ENCODE peak calls at places on chromosomes 5 and 9, in eight cellular contexts. F, W, A, C, U, D, J and P are unnamed samples.

GRCh38 chr5:6604946-6605345 is 27.9 kb downstream of the NSUN2 start:
- DNase-seq in C (no peak), D (no peak), F (no peak), W (peak), A (no peak), U (no peak), J (no peak), P (no peak)

GRCh38 chr5:145464194-145464593 is 370.9 kb downstream of the PRELID2 start:
- DNase-seq in J (no peak), D (no peak), A (no peak), U (no peak), F (no peak), C (no peak), W (no peak), P (no peak)

GRCh38 chr5:36444582-36444999 is 142.9 kb upstream of the RANBP3L start:
- DNase-seq in C (no peak), U (no peak), J (no peak), A (peak), W (no peak), F (no peak), D (no peak), P (peak)

GRCh38 chr5:111735829-111736228 is 21.2 kb downstream of the NREP start:
- DNase-seq in A (peak), C (no peak), W (no peak), U (peak), F (peak), J (peak), D (no peak), P (peak)

GRCh38 chr5:67636091-67636490 is 439.5 kb upstream of the CD180 start:
- DNase-seq in W (peak), A (peak), D (no peak), C (no peak), U (no peak), J (no peak), F (no peak), P (no peak)

GRCh38 chr9:1458503-1458902 is 408.3 kb downstream of the DMRT2 start:
- DNase-seq in C (no peak), W (no peak), F (no peak), A (peak), D (no peak), J (no peak), U (peak), P (no peak)

GRCh38 chr5:42404366-42404765 is 18.9 kb upstream of the GHR start:
- DNase-seq in D (no peak), A (no peak), W (no peak), J (no peak), C (no peak), F (no peak), U (no peak), P (no peak)

GRCh38 chr5:158852622-158853021 is 247.1 kb downstream of the EBF1 start:
- DNase-seq in A (no peak), U (no peak), F (peak), W (no peak), C (no peak), J (no peak), D (no peak), P (no peak)

GRCh38 chr5:175802361-175802760 is 69.0 kb upstream of the CPLX2 start:
- DNase-seq in D (no peak), J (no peak), C (no peak), U (no peak), F (no peak), A (no peak), W (no peak), P (no peak)

GRCh38 chr5:38193015-38193581 is 65.3 kb upstream of the EGFLAM start:
- DNase-seq in C (peak), W (peak), F (peak), J (peak), A (peak), U (no peak), D (peak), P (peak)

GRCh38 chr5:78157001-78157400 is 137.5 kb downstream of the AP3B1 start:
- DNase-seq in C (no peak), W (no peak), A (no peak), J (peak), D (peak), F (no peak), U (no peak), P (no peak)

GRCh38 chr5:6202615-6203365 is 175.6 kb downstream of the MED10 start:
- DNase-seq in W (no peak), C (no peak), J (peak), A (no peak), D (no peak), F (peak), U (no peak), P (no peak)

GRCh38 chr9:106675780-106676179 is 187.2 kb upstream of the ZNF462 start:
- DNase-seq in J (peak), W (no peak), F (no peak), A (no peak), D (no peak), C (no peak), U (no peak), P (no peak)

GRCh38 chr9:36470891-36471290 is 70.8 kb upstream of the RNF38 start:
- DNase-seq in A (peak), D (no peak), J (no peak), F (peak), C (no peak), U (no peak), W (no peak), P (peak)

GRCh38 chr5:93246093-93246855 is 334.7 kb downstream of the NR2F1-AS1 start:
- DNase-seq in U (no peak), F (no peak), D (peak), J (peak), W (no peak), C (peak), A (peak), P (no peak)

GRCh38 chr9:129989362-129989708 is 53.7 kb downstream of the FNBP1 start:
- DNase-seq in D (no peak), A (no peak), F (no peak), C (no peak), J (no peak), W (no peak), U (no peak), P (no peak)

GRCh38 chr5:127572930-127573329 is 55.5 kb downstream of the PRRC1 start:
- DNase-seq in U (no peak), F (no peak), C (peak), J (peak), W (no peak), D (peak), A (no peak), P (no peak)

GRCh38 chr9:135561391-135562234 is at the start of gene PAEP:
- DNase-seq in F (no peak), J (no peak), U (no peak), D (no peak), C (no peak), W (no peak), A (no peak), P (no peak)

GRCh38 chr5:136123236-136123768 is 9.3 kb upstream of the SMAD5 start:
- DNase-seq in C (peak), J (no peak), W (no peak), U (no peak), A (no peak), F (no peak), D (no peak), P (no peak)

GRCh38 chr5:53476531-53477480 is 3.6 kb upstream of the FST start:
- DNase-seq in F (no peak), C (peak), W (no peak), J (no peak), U (no peak), A (no peak), D (no peak), P (no peak)

GRCh38 chr5:82817897-82818676 is 259.1 kb downstream of the TMEM167A start:
- DNase-seq in J (no peak), A (no peak), D (no peak), C (no peak), U (no peak), W (no peak), F (peak), P (no peak)

GRCh38 chr5:32355694-32356093 is 43.0 kb upstream of the MTMR12 start:
- DNase-seq in A (peak), D (no peak), U (no peak), C (no peak), W (no peak), F (no peak), J (no peak), P (no peak)

GRCh38 chr5:10278658-10279279 is 28.7 kb downstream of the CCT5 start:
- DNase-seq in W (no peak), F (no peak), C (no peak), U (no peak), A (no peak), J (no peak), D (no peak), P (no peak)